ENCODE peak calls at places on chromosomes 16 and 17, in five cellular contexts. C is stimulated activated CD4-positive, alpha-beta T cell treated with anti-CD3 and anti-CD28 coated beads, Interleukin-1b, Interleukin-23, amount 100 ng/mL, for 4 hours; O is WTC11; K is CD8-positive, alpha-beta T cell; X is NCI-H774. M is an unnamed sample.

GRCh38 chr17:80453126-80453979 is 23.1 kb downstream of the NPTX1 start:
- DNase-seq in C (no peak), O (no peak), K (no peak), X (no peak), M (no peak)

GRCh38 chr16:19829844-19830703 is 54.6 kb downstream of the GPRC5B start:
- DNase-seq in C (no peak), O (no peak), K (no peak), X (no peak), M (no peak)

GRCh38 chr16:86664518-86665318 is 86.4 kb downstream of the FOXL1 start:
- DNase-seq in C (peak), O (no peak), K (peak), X (no peak), M (no peak)

GRCh38 chr17:14061666-14062560 is 7.4 kb upstream of the COX10 start:
- DNase-seq in C (no peak), O (no peak), K (no peak), X (no peak), M (no peak)

GRCh38 chr17:64608571-64608981 is 53.5 kb downstream of the SMURF2 start:
- DNase-seq in C (no peak), O (no peak), K (no peak), X (no peak), M (no peak)

GRCh38 chr17:20156196-20157077 is 147.3 kb downstream of the SPECC1 start:
- DNase-seq in C (peak), O (peak), K (peak), X (no peak), M (no peak)

GRCh38 chr17:47267354-47267828 is 13.8 kb downstream of the ITGB3 start:
- DNase-seq in C (no peak), O (no peak), K (no peak), X (no peak), M (no peak)

GRCh38 chr17:81710514-81711308 is 1.4 kb upstream of the SLC25A10 start:
- DNase-seq in C (no peak), O (no peak), K (no peak), X (peak), M (peak)

GRCh38 chr16:89060207-89060794 is 33.4 kb upstream of the ACSF3 start:
- DNase-seq in C (no peak), O (no peak), K (no peak), X (no peak), M (no peak)

GRCh38 chr16:57131351-57131970 is 39.1 kb downstream of the CPNE2 start:
- DNase-seq in C (no peak), O (no peak), K (peak), X (no peak), M (no peak)

GRCh38 chr16:84088695-84089395 is 27.9 kb downstream of the MBTPS1 start:
- DNase-seq in C (peak), O (no peak), K (peak), X (no peak), M (no peak)

GRCh38 chr16:56792960-56793359 is 63.0 kb downstream of the NUP93 start:
- DNase-seq in C (no peak), O (no peak), K (no peak), X (no peak), M (no peak)

GRCh38 chr17:29079433-29079832 is 36.5 kb downstream of the PIPOX start:
- DNase-seq in C (no peak), O (no peak), K (no peak), X (no peak), M (no peak)

GRCh38 chr17:33753452-33753851 is 460.4 kb upstream of the ASIC2 start:
- DNase-seq in C (no peak), O (no peak), K (no peak), X (no peak), M (no peak)

GRCh38 chr16:85819711-85820110 is 20.2 kb downstream of the COX4I1 start:
- DNase-seq in C (no peak), O (no peak), K (no peak), X (no peak), M (no peak)

GRCh38 chr17:20706752-20707372 is 127.3 kb downstream of the CDRT15L2 start:
- DNase-seq in C (no peak), O (no peak), K (no peak), X (no peak), M (no peak)

GRCh38 chr17:57121308-57122042 is 36.4 kb downstream of the AKAP1 start:
- DNase-seq in C (no peak), O (peak), K (no peak), X (no peak), M (no peak)

GRCh38 chr16:27576729-27577128 is 26.8 kb downstream of the KATNIP start:
- DNase-seq in C (no peak), O (no peak), K (no peak), X (no peak), M (no peak)

GRCh38 chr17:16464001-16464640 is 27.9 kb downstream of the LRRC75A start:
- DNase-seq in C (no peak), O (no peak), K (no peak), X (no peak), M (no peak)

GRCh38 chr17:76359375-76359774 is 5.7 kb upstream of the PRPSAP1 start:
- DNase-seq in C (no peak), O (no peak), K (no peak), X (no peak), M (no peak)

GRCh38 chr17:51869387-51869786 is 289.1 kb downstream of the CA10 start:
- DNase-seq in C (no peak), O (peak), K (no peak), X (no peak), M (no peak)

GRCh38 chr16:53565300-53565699 is 62.3 kb upstream of the AKTIP start:
- DNase-seq in C (no peak), O (no peak), K (no peak), X (no peak), M (no peak)

GRCh38 chr16:82119405-82119804 is 50.6 kb downstream of the MPHOSPH6 start:
- DNase-seq in C (no peak), O (no peak), K (no peak), X (no peak), M (no peak)

GRCh38 chr16:88759245-88759975 is 25.6 kb downstream of the PIEZO1 start:
- DNase-seq in C (no peak), O (peak), K (peak), X (no peak), M (no peak)

GRCh38 chr17:20965492-20965891 is 77.3 kb downstream of the USP22 start:
- DNase-seq in C (no peak), O (no peak), K (no peak), X (no peak), M (no peak)

GRCh38 chr16:4382795-4383357 is 11.2 kb downstream of the VASN start:
- DNase-seq in C (no peak), O (no peak), K (no peak), X (no peak), M (no peak)

GRCh38 chr17:60528828-60529227 is 2.8 kb upstream of the APPBP2 start:
- DNase-seq in C (no peak), O (no peak), K (no peak), X (no peak), M (no peak)

GRCh38 chr16:4505356-4506153 is 29.4 kb downstream of the HMOX2 start:
- DNase-seq in C (peak), O (no peak), K (peak), X (no peak), M (peak)

GRCh38 chr17:63578027-63578768 is 22.5 kb upstream of the TACO1 start:
- DNase-seq in C (no peak), O (no peak), K (no peak), X (no peak), M (no peak)

GRCh38 chr17:4215882-4216411 is 47.8 kb downstream of the ANKFY1 start:
- DNase-seq in C (no peak), O (no peak), K (no peak), X (no peak), M (no peak)

GRCh38 chr17:41308251-41308917 is 725 bp downstream of the KRTAP16-1 start:
- DNase-seq in C (peak), O (no peak), K (peak), X (peak), M (peak)

GRCh38 chr17:66431080-66431795 is 128.8 kb downstream of the PRKCA start:
- DNase-seq in C (no peak), O (no peak), K (no peak), X (peak), M (peak)

GRCh38 chr17:21129023-21129681 is 2.4 kb downstream of the DHRS7B start:
- DNase-seq in C (no peak), O (no peak), K (no peak), X (no peak), M (no peak)

GRCh38 chr17:57636985-57637667 is 108.0 kb downstream of the CCDC182 start:
- DNase-seq in C (no peak), O (no peak), K (no peak), X (no peak), M (no peak)

M was measured in CD14-positive monocyte.